ENCODE peak calls at places on chromosomes 4 and X, in seven cellular contexts. U is mesenteric fat pad, E is caudate nucleus, B is midbrain, A is colonic mucosa, H is GM12891, T is T-cell. R is an unnamed sample.

GRCh38 chr4:180827193-180827592 is 1416.0 kb upstream of the TENM3 start:
- DNase-seq in T (no peak), B (no peak), A (no peak), U (no peak), H (no peak), E (no peak), R (no peak)

GRCh38 chr4:156538210-156538609 is 433.4 kb downstream of the PDGFC start:
- DNase-seq in T (no peak), U (no peak), B (no peak), E (no peak), H (no peak), A (no peak), R (no peak)

GRCh38 chr4:124862261-124862660 is 149.7 kb upstream of the ANKRD50 start:
- DNase-seq in T (no peak), H (no peak), A (no peak), B (no peak), E (no peak), U (no peak), R (no peak)

GRCh38 chrX:51494409-51494808 is 2.0 kb downstream of the NUDT11 start:
- DNase-seq in A (no peak), B (no peak), H (no peak), U (no peak), E (no peak), T (no peak), R (no peak)

GRCh38 chrX:46601283-46601682 is 27.7 kb downstream of the CHST7 start:
- DNase-seq in H (no peak), U (no peak), T (no peak), B (no peak), E (no peak), A (no peak), R (no peak)

GRCh38 chr4:126794363-126794762 is 838.4 kb upstream of the INTU start:
- DNase-seq in B (no peak), E (no peak), T (no peak), H (no peak), A (no peak), U (no peak), R (no peak)

GRCh38 chr4:86512631-86513030 is 81.5 kb upstream of the PTPN13 start:
- DNase-seq in B (no peak), E (no peak), T (no peak), H (no peak), A (no peak), U (no peak), R (no peak)

GRCh38 chrX:43849173-43849572 is 33.1 kb downstream of the MAOB start:
- DNase-seq in A (no peak), B (no peak), E (no peak), H (no peak), U (no peak), T (no peak), R (no peak)

GRCh38 chrX:40099046-40099968 is 1.5 kb upstream of the BCOR start:
- DNase-seq in T (no peak), H (no peak), A (peak), U (no peak), E (no peak), B (no peak), R (no peak)

GRCh38 chrX:50770702-50771101 is 43.3 kb downstream of the SHROOM4 start:
- DNase-seq in B (no peak), H (no peak), A (peak), T (no peak), E (no peak), U (no peak), R (no peak)

GRCh38 chrX:1452497-1453389 is at the start of gene ASMTL:
- DNase-seq in B (no peak), T (peak), H (peak), A (peak), E (no peak), U (peak), R (peak)

GRCh38 chr4:89283226-89283974 is 24.2 kb downstream of the GPRIN3 start:
- DNase-seq in E (no peak), U (no peak), A (peak), H (no peak), T (peak), B (no peak), R (no peak)

GRCh38 chr4:82661153-82661552 is 99.4 kb upstream of the TMEM150C start:
- DNase-seq in B (no peak), T (no peak), E (no peak), A (no peak), U (no peak), H (no peak), R (no peak)

GRCh38 chr4:98653890-98654867 is 4.2 kb downstream of the TSPAN5 start:
- DNase-seq in U (no peak), T (no peak), E (no peak), H (no peak), B (no peak), A (no peak), R (no peak)

GRCh38 chr4:52657317-52657629 is 1.8 kb downstream of the USP46 start:
- DNase-seq in H (no peak), A (no peak), E (no peak), B (no peak), U (no peak), T (no peak), R (no peak)